ENCODE peak calls at places on chromosomes 16 and 17, in nine cellular contexts. V, W, B, R, X, C, K, T and F are unnamed samples.
A peak's percentile ranks its signal among the peaks of the same experiment; 100 is the strongest.

GRCh38 chr17:76022285-76022684 is 4.8 kb downstream of the EVPL start:
- DNase-seq in T (no peak), C (no peak), B (no peak), R (no peak), V (no peak), W (no peak), K (no peak), X (no peak), F (no peak)

GRCh38 chr16:643050-643368 is 1.4 kb downstream of the MCRIP2 start:
- DNase-seq in X (no peak), T (no peak), B (no peak), K (no peak), W (no peak), C (no peak), V (no peak), R (no peak), F (no peak)

GRCh38 chr17:47693667-47694017 is 319 bp upstream of the TBKBP1 start:
- DNase-seq in K (no peak), W (no peak), C (no peak), R (no peak), V (no peak), T (no peak), B (no peak), X (no peak), F (no peak)

GRCh38 chr16:50497592-50497991 is 50.6 kb upstream of the NKD1 start:
- DNase-seq in X (no peak), R (no peak), V (no peak), W (no peak), C (no peak), K (no peak), B (no peak), T (no peak), F (no peak)

GRCh38 chr17:45127583-45128300 is 4.6 kb downstream of the PLCD3 start:
- DNase-seq in K (no peak), X (no peak), T (peak; percentile 67), C (peak; percentile 60), R (peak; percentile 87), W (peak; percentile 90), V (peak; percentile 82), B (peak; percentile 88), F (peak; percentile 59)

GRCh38 chr16:11139624-11140375 is 116.2 kb downstream of the SOCS1 start:
- DNase-seq in T (no peak), K (no peak), V (no peak), W (no peak), X (no peak), C (no peak), R (no peak), B (no peak), F (no peak)

GRCh38 chr16:79639576-79640311 is 39.2 kb upstream of the MAF start:
- DNase-seq in B (peak; percentile 40), C (no peak), R (no peak), T (no peak), V (peak; percentile 74), K (no peak), X (no peak), W (no peak), F (no peak)

GRCh38 chr17:4899341-4900230 is at the start of gene C17orf107:
- DNase-seq in K (no peak), C (peak; percentile 94), X (peak; percentile 95), W (peak; percentile 90), V (no peak), T (peak; percentile 93), R (peak; percentile 90), B (peak; percentile 91), F (peak; percentile 59)

GRCh38 chr16:48082516-48082915 is 73.3 kb downstream of the ABCC12 start:
- DNase-seq in X (no peak), W (no peak), V (no peak), T (no peak), B (no peak), C (no peak), K (no peak), R (no peak), F (no peak)

GRCh38 chr17:489758-490329 is 137.2 kb upstream of the RPH3AL start:
- DNase-seq in V (peak; percentile 67), T (peak; percentile 45), B (peak; percentile 60), X (no peak), C (peak; percentile 58), K (no peak), R (peak; percentile 74), W (peak; percentile 69), F (no peak)

GRCh38 chr17:58032691-58033415 is 25.8 kb upstream of the SRSF1 start:
- DNase-seq in V (no peak), C (no peak), R (no peak), B (no peak), W (no peak), T (no peak), K (no peak), X (no peak), F (no peak)

GRCh38 chr17:61065263-61065773 is 334.3 kb upstream of the TBX2 start:
- DNase-seq in R (no peak), K (no peak), C (no peak), W (no peak), X (no peak), V (peak; percentile 23), T (no peak), B (no peak), F (no peak)

GRCh38 chr17:61063528-61063927 is 336.1 kb upstream of the TBX2 start:
- DNase-seq in K (no peak), W (no peak), T (no peak), B (no peak), R (no peak), V (no peak), C (no peak), X (no peak), F (no peak)

GRCh38 chr17:61064087-61064951 is 335.3 kb upstream of the TBX2 start:
- DNase-seq in X (no peak), B (no peak), W (no peak), K (no peak), R (no peak), V (no peak), C (no peak), T (no peak), F (no peak)
- H3K4me3 ChIP-seq in X (no peak overlapping the region), B (no peak overlapping the region), W (no peak overlapping the region), K (no peak overlapping the region), R (no peak overlapping the region), V (no peak overlapping the region), C (no peak overlapping the region), T (no peak overlapping the region), F (no peak overlapping the region)

DNA sequence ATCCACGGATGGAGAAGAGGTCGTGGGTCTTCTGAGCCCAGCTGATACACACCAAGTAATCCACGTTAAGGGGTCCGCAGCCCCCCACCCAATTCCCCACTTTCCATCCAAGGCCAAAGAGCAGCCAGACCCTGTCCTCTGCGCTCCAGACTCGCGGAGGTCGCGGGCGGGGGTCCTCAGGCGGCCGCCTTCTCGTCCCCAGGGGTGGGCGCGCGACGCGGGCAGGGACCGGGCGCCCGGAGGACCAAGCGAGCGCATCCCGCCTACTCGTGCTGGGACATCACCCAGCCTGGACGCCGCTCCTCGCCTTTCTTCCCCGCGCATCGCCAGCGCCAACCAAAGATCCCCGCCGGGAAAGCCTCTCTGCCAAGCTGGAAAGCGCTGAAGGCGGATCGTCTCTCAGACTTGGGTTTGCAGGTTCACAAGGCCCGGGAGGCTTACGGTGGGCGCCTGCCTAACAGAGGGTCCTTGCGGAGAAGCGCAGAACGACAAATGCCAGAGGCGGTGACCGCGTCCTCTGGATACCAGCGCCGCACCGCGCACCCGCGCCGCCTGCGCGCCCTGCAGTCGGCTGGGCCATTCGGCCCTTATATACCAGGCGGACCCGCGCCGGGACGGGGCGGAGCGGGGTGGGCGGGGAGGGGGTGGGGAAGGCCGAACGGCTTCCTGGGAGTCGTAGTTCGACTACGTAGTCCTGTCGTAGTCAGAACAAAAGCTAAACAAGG is 471.6 kb downstream of the SOX9 start:
- DNase-seq in K (no peak), T (no peak), V (peak; percentile 90), R (no peak), W (peak; percentile 87), C (peak; percentile 60), B (peak; percentile 84), X (no peak), F (peak; percentile 60)
- TF ChIP-seq POLR2A in K (peak; percentile 90), T (no peak), V (peak; percentile 100), R (peak; percentile 93), W (peak; percentile 99), C (peak; percentile 93), B (no peak), X (peak; percentile 14), F (peak; percentile 92)

GRCh38 chr16:23682181-23682580 is 3.5 kb downstream of the PLK1 start:
- DNase-seq in T (no peak), K (no peak), R (no peak), V (no peak), X (no peak), C (no peak), W (no peak), B (no peak), F (no peak)
- TF ChIP-seq EP300 in T (no peak), K (no peak), R (no peak), V (no peak), X (no peak), C (no peak), W (no peak), B (no peak), F (no peak)

DNA sequence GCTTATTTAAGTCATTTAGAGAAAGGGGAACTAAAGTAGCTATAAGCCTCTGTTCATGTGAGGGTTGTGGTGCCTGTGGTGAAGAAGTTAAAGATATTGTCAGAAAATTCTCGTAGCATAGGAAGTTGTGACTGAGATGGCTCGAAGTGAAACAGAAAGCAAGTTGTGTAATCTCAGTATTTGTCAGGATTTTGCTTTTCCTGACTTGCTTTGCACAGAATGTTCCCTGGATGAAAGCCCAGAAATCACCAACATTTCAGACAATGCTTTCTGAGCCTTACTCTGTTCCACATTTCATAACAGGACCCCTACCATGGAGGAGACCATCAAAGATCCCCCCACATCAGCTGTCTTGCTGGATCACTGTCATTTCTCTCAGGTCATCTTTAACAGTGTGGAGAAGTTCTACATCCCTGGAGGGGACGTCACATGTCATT is 10.6 kb downstream of the CALCOCO2 start:
- DNase-seq in W (no peak), K (peak; percentile 83), T (peak; percentile 48), X (no peak), R (no peak), V (no peak), B (no peak), C (no peak), F (peak; percentile 75)
- H3K4me3 ChIP-seq in W (no peak overlapping the region), K (peak overlapping the region; percentile 60), T (peak overlapping the region; percentile 34), X (peak overlapping the region; percentile 28), R (peak overlapping the region; percentile 25), V (peak overlapping the region; percentile 8), B (peak overlapping the region; percentile 28), C (peak overlapping the region; percentile 23), F (peak overlapping the region; percentile 36)

DNA sequence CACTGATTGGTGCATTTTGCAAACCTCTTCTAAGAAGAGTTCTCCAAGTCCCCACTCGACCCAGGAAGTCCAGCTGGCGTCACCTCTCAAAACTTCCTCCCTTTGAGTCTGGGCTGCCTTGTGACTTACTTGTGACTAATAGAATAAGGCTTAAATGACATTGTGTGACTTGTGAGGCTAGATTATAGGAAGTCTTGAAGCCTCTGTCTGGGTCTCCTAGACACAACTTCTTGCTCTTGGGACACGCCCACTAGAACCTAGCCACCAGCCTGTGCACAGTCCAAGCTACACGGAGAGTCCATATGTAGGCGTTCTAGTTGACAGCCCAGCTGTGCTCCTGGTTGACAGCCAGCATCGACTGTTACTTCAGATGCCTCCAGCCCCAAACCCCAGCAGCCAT is 66.7 kb upstream of the TANC2 start:
- DNase-seq in V (no peak), K (no peak), R (no peak), C (peak; percentile 54), B (no peak), W (no peak), X (no peak), T (no peak), F (no peak)
- TF ChIP-seq POLR2A in V (no peak), K (no peak), R (no peak), C (no peak), B (no peak), W (no peak), X (no peak), T (no peak), F (no peak)